ENCODE peak calls at places on chromosomes 3 and 15, in seven cellular contexts. I is SHP77; H is stimulated activated CD4-positive, alpha-beta T cell treated with anti-CD3 and anti-CD28 coated beads, Interleukin-1b, Interleukin-23, amount 100 ng/mL, for 24 hours; X is psoas muscle; Q is effector CD4-positive, alpha-beta T cell; U is midbrain; K is germinal center. W is an unnamed sample.

GRCh38 chr3:155323063-155323666 is 29.7 kb upstream of the STRIT1 start:
- DNase-seq in I (peak; percentile 49), H (no peak), X (no peak), Q (no peak), U (peak; percentile 64), K (peak; percentile 66), W (peak; percentile 53)

GRCh38 chr15:38885001-38885400 is 320.4 kb upstream of the RASGRP1 start:
- DNase-seq in I (no peak), H (no peak), X (no peak), Q (no peak), U (no peak), K (no peak), W (no peak)

GRCh38 chr3:156455839-156456238 is 99.1 kb downstream of the SSR3 start:
- DNase-seq in I (no peak), H (no peak), X (no peak), Q (no peak), U (no peak), K (no peak), W (no peak)

GRCh38 chr15:30990451-30991300 is 752 bp downstream of the MTMR10 start:
- DNase-seq in I (no peak), H (peak; percentile 6), X (no peak), Q (no peak), U (no peak), K (peak; percentile 44), W (no peak)

GRCh38 chr3:126851382-126851781 is 131.5 kb upstream of the PLXNA1 start:
- DNase-seq in I (no peak), H (no peak), X (no peak), Q (no peak), U (no peak), K (no peak), W (no peak)

GRCh38 chr3:112561085-112561692 is 573 bp downstream of the ATG3 start:
- DNase-seq in I (peak; percentile 57), H (peak; percentile 53), X (peak; percentile 79), Q (peak; percentile 74), U (peak; percentile 82), K (peak; percentile 77), W (peak; percentile 88)

GRCh38 chr3:127846576-127846975 is 24.3 kb upstream of the MGLL start:
- DNase-seq in I (no peak), H (no peak), X (no peak), Q (no peak), U (peak; percentile 9), K (no peak), W (no peak)

GRCh38 chr15:77543159-77543882 is 89.4 kb downstream of the LINGO1 start:
- DNase-seq in I (peak; percentile 79), H (peak; percentile 57), X (peak; percentile 93), Q (peak; percentile 60), U (peak; percentile 92), K (peak; percentile 87), W (peak; percentile 92)

GRCh38 chr3:151067158-151067557 is 18.3 kb upstream of the MED12L start:
- DNase-seq in I (no peak), H (no peak), X (no peak), Q (no peak), U (no peak), K (no peak), W (no peak)

GRCh38 chr3:52021869-52022268 is 26.2 kb upstream of the RPL29 start:
- DNase-seq in I (peak; percentile 93), H (no peak), X (peak; percentile 88), Q (no peak), U (no peak), K (no peak), W (no peak)

GRCh38 chr15:43226436-43227305 is 5.9 kb upstream of the EPB42 start:
- DNase-seq in I (no peak), H (no peak), X (no peak), Q (no peak), U (no peak), K (no peak), W (no peak)

GRCh38 chr3:44995142-44995770 is 19.2 kb downstream of the EXOSC7 start:
- DNase-seq in I (peak; percentile 40), H (no peak), X (no peak), Q (no peak), U (no peak), K (no peak), W (no peak)

GRCh38 chr3:178056868-178057267 is 479.4 kb upstream of the KCNMB2 start:
- DNase-seq in I (no peak), H (no peak), X (no peak), Q (no peak), U (no peak), K (no peak), W (no peak)

GRCh38 chr15:91114301-91114700 is 14.2 kb downstream of the SV2B start:
- DNase-seq in I (no peak), H (no peak), X (no peak), Q (no peak), U (no peak), K (no peak), W (no peak)

GRCh38 chr15:42033214-42033873 is 12.5 kb upstream of the PLA2G4E start:
- DNase-seq in I (no peak), H (no peak), X (no peak), Q (no peak), U (no peak), K (no peak), W (no peak)

GRCh38 chr3:126391631-126392030 is 3.1 kb upstream of the CFAP100 start:
- DNase-seq in I (no peak), H (no peak), X (no peak), Q (no peak), U (no peak), K (no peak), W (no peak)

GRCh38 chr3:141426404-141427034 is 58.2 kb downstream of the ZBTB38 start:
- DNase-seq in I (no peak), H (no peak), X (peak; percentile 81), Q (no peak), U (peak; percentile 77), K (no peak), W (no peak)

GRCh38 chr3:120645083-120645800 is 36.8 kb downstream of the HGD start:
- DNase-seq in I (no peak), H (no peak), X (no peak), Q (no peak), U (no peak), K (no peak), W (no peak)

GRCh38 chr15:79901958-79902357 is 5.1 kb upstream of the MTHFS start:
- DNase-seq in I (no peak), H (no peak), X (no peak), Q (no peak), U (no peak), K (no peak), W (no peak)

GRCh38 chr15:74878273-74878672 is 5.1 kb upstream of the SCAMP2 start:
- DNase-seq in I (no peak), H (no peak), X (no peak), Q (no peak), U (no peak), K (no peak), W (no peak)

GRCh38 chr3:174498638-174499037 is 360.5 kb upstream of the NAALADL2 start:
- DNase-seq in I (no peak), H (no peak), X (no peak), Q (no peak), U (no peak), K (no peak), W (no peak)

GRCh38 chr3:122962149-122962548 is 65.4 kb downstream of the SEMA5B start:
- DNase-seq in I (no peak), H (no peak), X (no peak), Q (no peak), U (no peak), K (no peak), W (no peak)

GRCh38 chr3:171187706-171188290 is 161.3 kb upstream of the SLC2A2 start:
- DNase-seq in I (peak; percentile 10), H (no peak), X (no peak), Q (no peak), U (peak; percentile 64), K (peak; percentile 14), W (peak; percentile 31)

W was measured in retina.